ENCODE peak calls at places on chromosomes 1 and 21, in ten cellular contexts. X is A549, B is transverse colon, A is SK-N-SH, T is stomach, H is K562, I is ovary, Z is H1, N is HepG2, Q is sigmoid colon. U is an unnamed sample.

GRCh38 chr21:41235214-41235613 is 67.3 kb downstream of the BACE2 start:
- DNase-seq in X (no peak), B (no peak), A (no peak), T (no peak), H (no peak), I (no peak), Z (no peak), N (no peak), Q (no peak), U (no peak)

GRCh38 chr1:8627728-8628127 is 189.7 kb downstream of the RERE start:
- DNase-seq in X (no peak), B (no peak), A (no peak), T (no peak), H (no peak), I (no peak), Z (no peak), N (no peak), Q (no peak), U (no peak)

GRCh38 chr1:108049083-108049819 is 84.3 kb upstream of the VAV3 start:
- DNase-seq in X (peak), B (no peak), A (peak), T (no peak), H (peak), I (no peak), Z (peak), N (no peak), Q (peak), U (no peak)

GRCh38 chr1:228448372-228448771 is 31.7 kb upstream of the TRIM17 start:
- DNase-seq in X (no peak), B (no peak), A (no peak), T (no peak), H (no peak), I (no peak), Z (no peak), N (no peak), Q (peak), U (no peak)

GRCh38 chr1:193703101-193703500 is 516.7 kb upstream of the B3GALT2 start:
- DNase-seq in X (no peak), B (no peak), A (no peak), T (no peak), H (no peak), I (no peak), Z (no peak), N (no peak), Q (no peak), U (no peak)

GRCh38 chr1:219322766-219323165 is 149.1 kb downstream of the LYPLAL1 start:
- DNase-seq in X (no peak), B (no peak), A (no peak), T (no peak), H (no peak), I (no peak), Z (no peak), N (no peak), Q (no peak), U (no peak)

GRCh38 chr1:247857069-247857985 is at the start of gene TRIM58:
- DNase-seq in X (no peak), B (peak), A (peak), T (peak), H (peak), I (no peak), Z (peak), N (no peak), Q (peak), U (no peak)

GRCh38 chr1:113211467-113211866 is 138.5 kb downstream of the LRIG2 start:
- DNase-seq in X (no peak), B (no peak), A (peak), T (no peak), H (no peak), I (no peak), Z (no peak), N (no peak), Q (no peak), U (no peak)

GRCh38 chr1:47436979-47437517 is 796 bp upstream of the FOXD2 start:
- DNase-seq in X (no peak), B (no peak), A (peak), T (no peak), H (no peak), I (no peak), Z (no peak), N (no peak), Q (no peak), U (no peak)

GRCh38 chr21:35754583-35754982 is 305.7 kb downstream of the SETD4 start:
- DNase-seq in X (no peak), B (no peak), A (no peak), T (no peak), H (no peak), I (no peak), Z (no peak), N (no peak), Q (no peak), U (no peak)

GRCh38 chr1:46940307-46940706 is 969 bp downstream of the CYP4A11 start:
- DNase-seq in X (no peak), B (peak), A (no peak), T (peak), H (no peak), I (no peak), Z (no peak), N (no peak), Q (no peak), U (no peak)

GRCh38 chr1:228434674-228435073 is 18.0 kb upstream of the TRIM17 start:
- DNase-seq in X (no peak), B (no peak), A (no peak), T (no peak), H (peak), I (no peak), Z (no peak), N (no peak), Q (no peak), U (no peak)

GRCh38 chr1:158644479-158644878 is 39.4 kb downstream of the OR10Z1 start:
- DNase-seq in X (no peak), B (no peak), A (no peak), T (no peak), H (no peak), I (no peak), Z (no peak), N (no peak), Q (no peak), U (no peak)

GRCh38 chr1:158638905-158639304 is 33.8 kb downstream of the OR10Z1 start:
- DNase-seq in X (no peak), B (no peak), A (no peak), T (no peak), H (no peak), I (no peak), Z (no peak), N (no peak), Q (no peak), U (no peak)
- TF ChIP-seq EP300 in X (no peak), B (no peak), A (no peak), T (no peak), H (no peak), I (no peak), Z (no peak), N (no peak), Q (no peak), U (no peak)

DNA sequence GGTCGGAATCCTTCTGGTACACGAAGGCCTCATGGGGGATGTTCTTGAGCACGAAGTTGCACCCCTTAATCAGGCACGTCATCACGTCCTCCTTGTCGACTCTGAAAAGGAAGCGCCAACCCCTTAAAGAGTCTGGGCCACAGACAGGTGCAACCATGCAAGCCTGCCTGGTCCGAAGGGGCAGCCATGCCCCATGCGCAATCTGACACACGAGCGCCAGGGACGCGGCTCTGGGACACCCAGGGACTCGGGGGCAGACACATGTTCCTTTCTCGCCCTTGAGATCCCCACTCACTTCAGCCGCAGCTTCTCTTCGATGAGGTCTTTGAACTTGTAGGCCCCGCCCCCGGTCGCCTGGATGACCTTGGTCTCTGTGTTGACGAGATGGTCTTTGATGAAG is 5.6 kb downstream of the PANK4 start:
- DNase-seq in X (no peak), B (no peak), A (no peak), T (no peak), H (no peak), I (no peak), Z (no peak), N (no peak), Q (no peak), U (no peak)
- H3K27ac ChIP-seq in X (no peak), B (no peak), A (no peak), T (no peak), H (no peak), I (no peak), Z (no peak), N (no peak), Q (no peak), U (no peak)

DNA sequence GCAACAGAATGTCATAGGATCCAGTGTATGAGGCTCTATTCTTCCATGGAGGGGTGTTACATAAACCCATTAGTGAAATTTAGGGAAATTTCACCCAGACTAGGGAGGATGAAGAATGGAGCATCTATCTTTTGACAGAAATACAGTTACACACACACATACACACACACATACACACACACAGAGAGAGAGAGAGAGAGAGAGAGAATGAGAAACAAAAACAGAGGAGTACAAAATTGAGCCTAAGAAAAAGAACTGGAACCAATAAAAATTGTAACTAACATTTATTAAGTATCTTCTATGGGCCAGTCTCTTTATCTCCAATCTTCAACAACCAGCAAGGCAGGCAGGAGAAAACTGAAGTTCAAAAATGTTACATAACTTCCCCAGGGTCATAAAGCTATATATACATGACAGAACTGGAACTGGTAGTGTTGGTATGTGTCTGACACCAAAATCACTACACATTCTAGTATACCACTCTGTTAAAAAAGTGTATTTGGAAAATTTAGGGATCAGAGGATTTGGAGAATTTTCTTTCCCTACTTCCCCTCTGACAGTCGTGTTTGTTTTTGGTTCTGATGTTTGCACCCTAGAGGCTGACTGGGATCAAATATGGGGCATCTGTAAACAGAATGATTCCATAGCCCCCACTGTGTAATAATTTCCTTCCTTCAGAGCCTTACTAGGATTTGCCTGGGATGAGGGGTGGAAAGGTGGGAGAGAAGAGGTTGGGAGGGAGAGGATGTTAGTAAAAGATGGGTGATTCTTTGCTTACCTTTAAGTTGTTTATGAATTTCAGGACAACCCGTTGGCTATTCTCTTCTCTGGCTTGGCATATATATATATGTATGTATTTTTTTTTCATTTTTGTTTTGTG is 1.0 kb upstream of the ZFYVE9 start:
- DNase-seq in X (no peak), B (no peak), A (peak), T (no peak), H (no peak), I (no peak), Z (no peak), N (peak), Q (no peak), U (no peak)
- H3K4me3 ChIP-seq in X (peak), B (peak), A (peak), T (no peak), H (no peak), I (peak), Z (no peak), N (peak), Q (peak), U (peak)

GRCh38 chr1:202806845-202807366 is 1.3 kb downstream of the KDM5B start:
- DNase-seq in X (no peak), B (no peak), A (no peak), T (no peak), H (peak), I (peak), Z (peak), N (no peak), Q (no peak), U (no peak)
- TF ChIP-seq EP300 in X (no peak), B (no peak), A (no peak), T (no peak), H (no peak), I (no peak), Z (no peak), N (no peak), Q (no peak), U (no peak)

GRCh38 chr1:201504179-201504631 is 2.7 kb downstream of the CSRP1 start:
- DNase-seq in X (no peak), B (no peak), A (no peak), T (no peak), H (no peak), I (no peak), Z (no peak), N (no peak), Q (peak), U (no peak)

GRCh38 chr1:201506573-201507567 is at the start of gene CSRP1:
- DNase-seq in X (peak), B (peak), A (peak), T (peak), H (peak), I (peak), Z (no peak), N (no peak), Q (peak), U (peak)

GRCh38 chr1:201506092-201506491 is 831 bp downstream of the CSRP1 start:
- DNase-seq in X (no peak), B (no peak), A (no peak), T (no peak), H (no peak), I (no peak), Z (no peak), N (no peak), Q (peak), U (no peak)

GRCh38 chr1:201504799-201505504 is 2.0 kb downstream of the CSRP1 start:
- DNase-seq in X (no peak), B (no peak), A (no peak), T (no peak), H (no peak), I (no peak), Z (no peak), N (no peak), Q (peak), U (no peak)

GRCh38 chr1:201505505-201505893 is 1.4 kb downstream of the CSRP1 start:
- DNase-seq in X (no peak), B (peak), A (no peak), T (no peak), H (no peak), I (no peak), Z (no peak), N (no peak), Q (peak), U (no peak)
- H3K27ac ChIP-seq in X (peak), B (peak), A (peak), T (peak), H (no peak), I (peak), Z (no peak), N (no peak), Q (peak), U (peak)

DNA sequence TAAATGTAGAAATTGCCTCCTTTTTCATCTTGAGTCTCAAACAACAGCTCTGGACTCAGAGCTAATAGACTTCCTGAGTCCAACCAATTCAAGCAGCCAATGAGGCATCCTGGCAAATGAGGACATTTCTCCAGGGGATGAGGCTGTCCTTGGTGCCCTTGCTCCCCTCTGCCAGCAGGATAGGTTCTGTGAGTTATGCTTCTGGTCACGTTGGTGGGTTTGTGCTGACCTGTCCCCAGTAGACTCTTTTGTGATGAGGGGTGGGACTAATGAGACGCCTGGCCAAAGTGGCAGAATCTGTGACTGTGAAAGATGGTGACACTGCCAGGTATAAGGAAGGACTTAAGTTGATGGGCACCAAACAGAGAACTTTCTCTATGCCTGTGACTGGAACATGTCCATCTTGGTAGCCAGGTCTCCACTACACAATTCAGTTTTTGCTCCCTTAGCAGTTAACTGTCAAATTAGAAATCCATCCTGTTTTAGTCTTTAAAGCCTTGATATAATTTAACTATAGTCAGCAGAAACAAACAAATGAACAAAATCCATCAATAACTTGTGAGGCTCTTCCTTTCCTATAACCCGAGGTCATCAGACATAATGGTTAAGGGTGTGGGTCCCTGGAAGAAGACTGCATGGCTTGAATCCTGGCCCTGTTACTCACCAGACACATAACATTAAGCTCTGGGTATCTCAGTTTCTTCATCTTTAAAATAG is 35.7 kb upstream of the THEM4 start:
- DNase-seq in X (no peak), B (no peak), A (no peak), T (no peak), H (no peak), I (no peak), Z (no peak), N (no peak), Q (no peak), U (no peak)
- H3K4me3 ChIP-seq in X (peak), B (no peak), A (no peak), T (no peak), H (no peak), I (no peak), Z (no peak), N (no peak), Q (no peak), U (no peak)

GRCh38 chr1:220670365-220670764 is 19.8 kb upstream of the C1orf115 start:
- DNase-seq in X (no peak), B (no peak), A (no peak), T (no peak), H (no peak), I (no peak), Z (no peak), N (no peak), Q (no peak), U (no peak)
- TF ChIP-seq EP300 in X (no peak), B (no peak), A (no peak), T (no peak), H (no peak), I (no peak), Z (no peak), N (no peak), Q (no peak), U (no peak)

U was measured in tibial nerve.